ENCODE peak calls at places on chromosomes 4 and X, in eight cellular contexts. I is AG08395; N is effector memory CD4-positive, alpha-beta T cell; H is activated CD4-positive, CD25-positive, alpha-beta regulatory T cell treated with anti-CD3 and anti-CD28 coated beads, Interleukin-2, amount 50 U/mL, for 72 hours; D is glutamatergic neuron; A is T follicular helper cell; Q is NCI-H1417; M is osteoblast. X is an unnamed sample.
A peak's percentile ranks its signal among the peaks of the same experiment; 100 is the strongest.

GRCh38 chr4:25863347-25863784 is 578 bp upstream of the SEL1L3 start:
- DNase-seq in A (no peak), N (no peak), I (no peak), H (no peak), D (peak; percentile 50), Q (peak; percentile 62), M (peak; percentile 81), X (no peak)

GRCh38 chr4:21921526-21922180 is 26.9 kb downstream of the KCNIP4 start:
- DNase-seq in A (no peak), D (no peak), M (no peak), Q (no peak), H (no peak), I (no peak), N (no peak), X (no peak)

GRCh38 chrX:47560831-47561652 is at the start of gene ARAF:
- DNase-seq in D (peak; percentile 91), M (peak; percentile 95), Q (peak; percentile 100), N (peak; percentile 96), I (peak; percentile 94), H (peak; percentile 85), A (peak; percentile 96), X (peak; percentile 95)

GRCh38 chr4:155529197-155529596 is 137.5 kb upstream of the GUCY1A1 start:
- DNase-seq in Q (no peak), I (peak; percentile 14), N (no peak), A (no peak), M (no peak), D (no peak), H (no peak), X (no peak)

GRCh38 chr4:28350485-28350884 is 1489.8 kb downstream of the STIM2 start:
- DNase-seq in H (no peak), A (no peak), I (peak; percentile 6), N (no peak), Q (peak; percentile 25), D (no peak), M (peak; percentile 2), X (no peak)

GRCh38 chr4:188976644-188977115 is 837.4 kb downstream of the TRIML1 start:
- DNase-seq in Q (peak; percentile 88), N (no peak), I (peak; percentile 33), H (no peak), A (no peak), M (peak; percentile 19), D (no peak), X (peak; percentile 77)

GRCh38 chrX:131970347-131970746 is 52.8 kb upstream of the STK26 start:
- DNase-seq in N (no peak), H (no peak), Q (no peak), A (no peak), I (no peak), D (no peak), M (no peak), X (no peak)

GRCh38 chrX:119459181-119459580 is 9.1 kb upstream of the SLC25A5 start:
- DNase-seq in I (peak; percentile 37), M (peak; percentile 70), D (no peak), N (no peak), A (no peak), H (no peak), Q (no peak), X (no peak)

GRCh38 chr4:184261246-184261645 is 43.6 kb upstream of the ENPP6 start:
- DNase-seq in H (no peak), M (no peak), A (no peak), D (no peak), I (no peak), N (no peak), Q (no peak), X (no peak)

GRCh38 chr4:122796801-122797404 is 29.7 kb upstream of the FGF2 start:
- DNase-seq in M (no peak), I (peak; percentile 53), D (no peak), Q (no peak), A (no peak), H (no peak), N (no peak), X (no peak)

GRCh38 chrX:150361070-150361776 is 1.9 kb upstream of the MAMLD1 start:
- DNase-seq in N (no peak), M (no peak), A (no peak), D (peak; percentile 27), I (no peak), H (peak; percentile 42), Q (no peak), X (no peak)

GRCh38 chrX:106752101-106752678 is 25.7 kb downstream of the RNF128 start:
- DNase-seq in N (no peak), Q (peak; percentile 9), M (no peak), D (no peak), H (no peak), I (no peak), A (no peak), X (no peak)

GRCh38 chr4:86895692-86896488 is 3.7 kb upstream of the C4orf36 start:
- DNase-seq in A (no peak), M (peak; percentile 87), I (peak; percentile 62), N (no peak), Q (peak; percentile 84), D (no peak), H (no peak), X (peak; percentile 61)

GRCh38 chr4:2180410-2180809 is 61.5 kb downstream of the HAUS3 start:
- DNase-seq in Q (no peak), H (no peak), A (no peak), N (no peak), M (no peak), D (no peak), I (no peak), X (no peak)

GRCh38 chrX:119071381-119071780 is 1.4 kb upstream of the CT47C1 start:
- DNase-seq in Q (no peak), M (no peak), D (no peak), I (no peak), A (no peak), N (no peak), H (no peak), X (no peak)

GRCh38 chr4:5757536-5757935 is 46.5 kb downstream of the EVC start:
- DNase-seq in A (no peak), I (no peak), H (no peak), N (no peak), M (no peak), Q (no peak), D (no peak), X (no peak)